ENCODE peak calls at places on chromosomes 6 and 20, in five cellular contexts. A is Peyer's patch; F is Panc1; J is vagina; V is CD8-positive, alpha-beta memory T cell. C is an unnamed sample.

GRCh38 chr6:136738178-136739057 is 53.9 kb downstream of the MAP3K5 start:
- DNase-seq in A (no peak), F (no peak), J (no peak), V (no peak), C (no peak)

GRCh38 chr6:33018904-33019303 is 9.5 kb upstream of the HLA-DOA start:
- DNase-seq in A (peak; percentile 90), F (no peak), J (no peak), V (peak; percentile 37), C (no peak)

GRCh38 chr6:129046526-129046925 is 163.6 kb downstream of the LAMA2 start:
- DNase-seq in A (no peak), F (no peak), J (no peak), V (no peak), C (no peak)

GRCh38 chr20:33602826-33603590 is 59.1 kb upstream of the C20orf144 start:
- DNase-seq in A (no peak), F (no peak), J (no peak), V (no peak), C (no peak)

GRCh38 chr6:31979238-31979898 is 2.5 kb upstream of the C4A start:
- DNase-seq in A (no peak), F (no peak), J (no peak), V (no peak), C (no peak)

GRCh38 chr6:112640895-112641294 is 293.8 kb downstream of the RFPL4B start:
- DNase-seq in A (no peak), F (no peak), J (no peak), V (no peak), C (no peak)

GRCh38 chr6:127186889-127187288 is 68.4 kb downstream of the RSPO3 start:
- DNase-seq in A (peak; percentile 34), F (peak; percentile 18), J (no peak), V (peak; percentile 4), C (peak; percentile 65)

GRCh38 chr20:21182832-21183563 is 57.1 kb downstream of the KIZ start:
- DNase-seq in A (no peak), F (no peak), J (peak; percentile 92), V (no peak), C (no peak)

GRCh38 chr6:5076931-5077330 is 8.2 kb upstream of the PPP1R3G start:
- DNase-seq in A (no peak), F (no peak), J (no peak), V (no peak), C (no peak)

GRCh38 chr6:94065707-94066337 is 646.5 kb upstream of the EPHA7 start:
- DNase-seq in A (no peak), F (no peak), J (no peak), V (no peak), C (no peak)

GRCh38 chr6:10413850-10414765 is 766 bp downstream of the TFAP2A start:
- DNase-seq in A (no peak), F (no peak), J (no peak), V (no peak), C (no peak)

GRCh38 chr6:71383891-71384489 is 95.4 kb downstream of the OGFRL1 start:
- DNase-seq in A (no peak), F (no peak), J (no peak), V (no peak), C (no peak)

GRCh38 chr20:43949741-43950618 is 35.3 kb downstream of the TOX2 start:
- DNase-seq in A (peak; percentile 77), F (no peak), J (no peak), V (peak; percentile 79), C (no peak)

GRCh38 chr20:58755751-58756524 is 63.3 kb downstream of the NPEPL1 start:
- DNase-seq in A (no peak), F (no peak), J (peak; percentile 42), V (no peak), C (no peak)

GRCh38 chr6:23561732-23562131 is 564.3 kb upstream of the NRSN1 start:
- DNase-seq in A (no peak), F (no peak), J (no peak), V (no peak), C (no peak)

GRCh38 chr20:2386516-2387179 is 5.9 kb downstream of the TGM6 start:
- DNase-seq in A (no peak), F (no peak), J (no peak), V (no peak), C (no peak)

GRCh38 chr20:10217517-10218410 is 866 bp upstream of the SNAP25 start:
- DNase-seq in A (no peak), F (peak; percentile 33), J (no peak), V (no peak), C (no peak)

GRCh38 chr6:82040405-82041221 is 206.9 kb downstream of the IBTK start:
- DNase-seq in A (no peak), F (no peak), J (no peak), V (no peak), C (no peak)

GRCh38 chr6:111417181-111417585 is 65.8 kb downstream of the REV3L start:
- DNase-seq in A (no peak), F (no peak), J (no peak), V (no peak), C (no peak)

GRCh38 chr6:110329729-110330436 is 28.3 kb downstream of the METTL24 start:
- DNase-seq in A (no peak), F (no peak), J (no peak), V (no peak), C (no peak)

GRCh38 chr20:48295445-48295903 is 510.2 kb upstream of the SULF2 start:
- DNase-seq in A (no peak), F (peak; percentile 61), J (no peak), V (no peak), C (no peak)

GRCh38 chr20:668638-669037 is 7.0 kb downstream of the SCRT2 start:
- DNase-seq in A (no peak), F (no peak), J (no peak), V (no peak), C (no peak)

GRCh38 chr6:152571863-152572394 is 65.2 kb downstream of the SYNE1 start:
- DNase-seq in A (no peak), F (no peak), J (no peak), V (no peak), C (no peak)
- H3K4me1 ChIP-seq in A (no peaks in the 10 kb centered on the region), F (no peaks in the 10 kb centered on the region), J (peaks cover 48% of the 10 kb centered on the region), V (no peaks in the 10 kb centered on the region), C (no peaks in the 10 kb centered on the region)

DNA sequence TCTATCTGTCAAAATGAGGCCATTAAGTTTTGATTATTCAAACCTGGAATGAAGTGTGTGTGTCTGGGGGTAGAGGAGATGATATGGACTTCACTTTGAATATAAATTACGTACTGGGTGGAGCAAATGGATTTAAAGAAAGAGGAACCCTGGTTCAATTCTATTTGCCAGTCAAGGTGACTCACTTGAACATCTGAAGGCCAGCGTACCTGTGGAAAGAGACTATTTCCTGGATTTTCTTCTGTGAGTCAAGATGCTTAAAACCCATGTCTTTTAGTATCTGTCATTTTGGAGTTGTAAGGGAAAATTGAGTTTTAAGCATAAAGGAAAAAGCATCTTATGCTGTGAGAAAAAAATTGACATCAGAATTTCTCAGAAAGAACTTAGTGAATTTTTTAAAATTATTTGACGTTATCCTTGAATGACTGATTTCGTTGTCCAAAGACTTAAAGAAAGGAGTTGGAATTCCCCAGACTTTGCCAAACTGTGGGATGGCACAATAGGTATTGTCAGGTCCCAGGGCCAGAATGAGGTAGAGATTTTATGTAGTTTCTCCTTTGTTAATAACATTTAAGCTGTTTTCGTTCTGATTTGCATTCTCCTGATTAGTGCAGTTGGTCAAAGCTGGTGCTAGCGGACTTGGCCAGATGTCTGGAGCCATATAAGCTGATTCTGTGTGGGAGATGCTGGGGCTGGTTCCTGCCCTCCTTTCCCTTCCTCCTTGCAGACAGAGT is 2.4 kb upstream of the PPP1R14C start:
- DNase-seq in A (no peak), F (no peak), J (no peak), V (no peak), C (no peak)
- H3K27me3 ChIP-seq in A (no peaks in the 10 kb centered on the region), F (peaks cover 48% of the 10 kb centered on the region), J (peaks cover 10% of the 10 kb centered on the region), V (peaks cover 18% of the 10 kb centered on the region), C (no peaks in the 10 kb centered on the region)

GRCh38 chr6:53306819-53307347 is 41.9 kb downstream of the ELOVL5 start:
- DNase-seq in A (no peak), F (peak; percentile 61), J (no peak), V (no peak), C (no peak)

GRCh38 chr6:53311586-53311935 is 37.2 kb downstream of the ELOVL5 start:
- DNase-seq in A (no peak), F (no peak), J (no peak), V (no peak), C (no peak)

GRCh38 chr6:53310751-53311585 is 37.8 kb downstream of the ELOVL5 start:
- DNase-seq in A (no peak), F (no peak), J (no peak), V (no peak), C (no peak)

GRCh38 chr6:53309897-53310291 is 38.9 kb downstream of the ELOVL5 start:
- DNase-seq in A (no peak), F (no peak), J (no peak), V (no peak), C (no peak)

DNA sequence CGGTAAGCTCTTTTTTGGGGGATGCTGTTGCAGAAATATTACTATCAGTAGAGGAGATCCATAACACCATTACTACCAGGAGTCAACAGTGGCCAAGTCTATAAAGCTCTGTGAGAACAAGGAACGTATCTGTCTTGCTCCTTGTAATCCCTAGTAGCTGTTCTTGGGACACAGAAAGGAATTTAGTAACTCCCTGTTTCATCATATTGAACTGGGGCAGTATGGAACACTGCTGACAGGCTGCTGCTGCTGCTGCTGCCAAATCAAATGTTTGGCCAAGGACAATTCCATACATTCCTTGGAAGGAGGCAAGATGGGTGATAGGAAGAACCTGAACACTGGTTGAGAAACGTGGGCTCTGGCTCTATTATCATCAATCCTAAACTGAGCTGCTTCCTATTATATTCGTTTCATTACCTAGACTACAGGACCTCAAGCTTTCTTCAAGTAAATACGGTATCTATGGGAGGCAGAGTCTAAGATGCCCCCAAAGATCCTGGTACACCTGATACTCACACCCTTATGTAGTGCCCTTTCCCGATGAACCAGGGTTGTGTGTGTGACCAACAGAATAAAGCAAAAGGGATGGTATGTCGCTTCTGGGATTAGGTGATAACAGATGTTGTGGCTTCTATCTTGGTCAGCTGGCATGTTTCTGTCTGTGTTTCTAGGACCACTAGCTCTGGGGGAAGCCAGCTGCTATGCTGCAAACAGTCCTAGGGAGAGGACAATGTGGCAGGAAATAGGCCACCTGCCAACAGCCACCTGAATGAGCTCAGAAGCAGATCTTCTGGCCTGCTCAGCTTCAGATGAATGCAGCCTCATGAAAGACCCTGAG is 39.5 kb downstream of the ELOVL5 start:
- DNase-seq in A (peak; percentile 64), F (no peak), J (no peak), V (peak; percentile 31), C (no peak)
- H3K4me1 ChIP-seq in A (peaks cover 23% of the 10 kb centered on the region), F (peaks cover 79% of the 10 kb centered on the region), J (peaks cover 15% of the 10 kb centered on the region), V (peaks cover 74% of the 10 kb centered on the region), C (no peaks in the 10 kb centered on the region)

DNA sequence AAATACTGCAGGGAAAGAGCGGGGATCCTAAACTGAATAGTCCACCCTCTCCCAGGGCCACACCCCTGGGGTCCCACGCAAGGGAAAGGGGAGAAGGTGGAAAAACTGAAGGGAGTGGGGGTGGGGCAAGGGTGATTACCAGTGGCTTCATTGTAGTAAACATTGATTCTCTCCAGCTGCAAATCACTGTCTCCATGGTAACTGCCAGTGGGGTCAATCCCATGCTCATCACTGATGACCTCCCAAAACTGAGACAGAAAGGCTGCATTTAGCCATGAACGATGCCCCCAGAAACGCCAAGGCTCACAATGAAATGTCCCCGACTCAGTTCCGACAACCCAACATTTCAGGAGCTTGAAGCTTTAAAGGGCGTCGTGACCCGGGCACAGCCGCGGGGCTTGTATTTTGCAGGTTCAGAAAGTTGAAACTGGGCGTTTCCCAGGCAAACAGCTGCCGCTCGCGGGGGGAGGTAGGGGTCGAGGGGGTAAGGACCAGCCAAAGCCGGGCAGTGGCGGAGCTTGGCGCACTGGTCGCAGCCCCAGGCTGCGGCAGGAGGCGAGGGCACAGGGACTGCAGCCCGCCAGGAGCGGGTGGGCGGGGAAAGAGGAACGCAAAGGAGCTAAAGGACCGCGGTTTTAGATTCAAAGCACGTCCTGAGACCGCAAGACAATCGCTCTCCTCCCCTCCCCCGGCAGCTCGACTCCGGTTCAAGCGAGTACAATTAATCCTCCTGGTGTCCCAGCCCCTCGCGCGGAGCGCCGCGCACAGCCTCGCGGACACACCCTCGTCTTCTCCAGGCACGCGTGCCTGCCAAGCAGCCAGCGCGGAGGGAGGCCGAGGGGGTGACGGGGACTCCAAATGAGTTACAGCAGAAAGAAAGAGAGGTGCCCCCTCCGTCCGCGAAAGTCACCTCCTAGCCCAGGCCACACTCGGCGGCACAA is 761 bp downstream of the TUBB2B start:
- DNase-seq in A (no peak), F (no peak), J (no peak), V (no peak), C (peak; percentile 63)
- H3K27me3 ChIP-seq in A (peaks cover 10% of the 10 kb centered on the region), F (peaks cover 6% of the 10 kb centered on the region), J (no peaks in the 10 kb centered on the region), V (peaks cover 53% of the 10 kb centered on the region), C (no peaks in the 10 kb centered on the region)